ENCODE peak calls at places on chromosomes 5 and 9, in eight cellular contexts. R, C, T, Q, H, E, K and B are unnamed samples.

GRCh38 chr5:175501759-175502158 is 23.4 kb downstream of the SFXN1 start:
- DNase-seq in R (no peak), C (no peak), T (no peak), Q (no peak), H (no peak), E (no peak), K (no peak), B (no peak)

GRCh38 chr9:93815677-93816076 is 139.5 kb downstream of the BARX1 start:
- DNase-seq in R (no peak), C (no peak), T (no peak), Q (no peak), H (no peak), E (no peak), K (no peak), B (no peak)

GRCh38 chr9:3534614-3535404 is 9.0 kb upstream of the RFX3 start:
- DNase-seq in R (no peak), C (no peak), T (no peak), Q (no peak), H (no peak), E (no peak), K (no peak), B (no peak)

GRCh38 chr9:14031015-14031414 is 282.9 kb downstream of the NFIB start:
- DNase-seq in R (no peak), C (no peak), T (no peak), Q (no peak), H (no peak), E (no peak), K (no peak), B (peak; percentile 24)

GRCh38 chr9:99377790-99378775 is 156.0 kb downstream of the SEC61B start:
- DNase-seq in R (no peak), C (no peak), T (no peak), Q (no peak), H (no peak), E (no peak), K (no peak), B (no peak)

GRCh38 chr5:157888814-157889532 is 30.0 kb upstream of the CLINT1 start:
- DNase-seq in R (no peak), C (no peak), T (no peak), Q (no peak), H (no peak), E (no peak), K (no peak), B (no peak)

GRCh38 chr9:123070210-123070609 is 36.7 kb downstream of the GPR21 start:
- DNase-seq in R (no peak), C (no peak), T (no peak), Q (no peak), H (no peak), E (no peak), K (no peak), B (no peak)

GRCh38 chr5:9025942-9026341 is 519.9 kb downstream of the SEMA5A start:
- DNase-seq in R (no peak), C (no peak), T (no peak), Q (no peak), H (no peak), E (no peak), K (no peak), B (no peak)

GRCh38 chr5:111224561-111224989 is 391 bp downstream of the CAMK4 start:
- DNase-seq in R (no peak), C (no peak), T (no peak), Q (no peak), H (no peak), E (peak; percentile 45), K (no peak), B (no peak)

GRCh38 chr5:7789567-7789966 is 61.4 kb downstream of the CFAP90 start:
- DNase-seq in R (no peak), C (no peak), T (no peak), Q (no peak), H (no peak), E (no peak), K (no peak), B (no peak)

GRCh38 chr5:17343675-17344074 is 126.2 kb downstream of the BASP1 start:
- DNase-seq in R (no peak), C (no peak), T (peak; percentile 57), Q (no peak), H (no peak), E (no peak), K (no peak), B (no peak)

GRCh38 chr9:130058154-130058553 is 4.4 kb downstream of the GPR107 start:
- DNase-seq in R (no peak), C (no peak), T (no peak), Q (no peak), H (no peak), E (no peak), K (no peak), B (no peak)

GRCh38 chr9:33273266-33273971 is 8.6 kb downstream of the CHMP5 start:
- DNase-seq in R (no peak), C (no peak), T (no peak), Q (no peak), H (no peak), E (no peak), K (no peak), B (no peak)

GRCh38 chr9:121354770-121355169 is 15.3 kb downstream of the STOM start:
- DNase-seq in R (no peak), C (no peak), T (no peak), Q (no peak), H (no peak), E (no peak), K (no peak), B (no peak)

GRCh38 chr5:169728418-169728817 is 91.3 kb downstream of the DOCK2 start:
- DNase-seq in R (no peak), C (no peak), T (no peak), Q (no peak), H (no peak), E (no peak), K (no peak), B (no peak)

GRCh38 chr5:59617186-59617771 is 276.2 kb downstream of the PDE4D start:
- DNase-seq in R (no peak), C (no peak), T (no peak), Q (no peak), H (no peak), E (no peak), K (no peak), B (no peak)

GRCh38 chr9:113187935-113188595 is 33.0 kb downstream of the FKBP15 start:
- DNase-seq in R (peak; percentile 62), C (no peak), T (no peak), Q (peak; percentile 79), H (peak; percentile 28), E (peak; percentile 70), K (peak; percentile 31), B (peak; percentile 27)

GRCh38 chr9:14279671-14280070 is 34.3 kb downstream of the NFIB start:
- DNase-seq in R (no peak), C (no peak), T (no peak), Q (no peak), H (no peak), E (no peak), K (no peak), B (no peak)

GRCh38 chr5:76294573-76294972 is 108.5 kb upstream of the IQGAP2 start:
- DNase-seq in R (no peak), C (no peak), T (no peak), Q (no peak), H (no peak), E (no peak), K (no peak), B (no peak)

GRCh38 chr5:40796487-40796889 is 1.7 kb downstream of the PRKAA1 start:
- DNase-seq in R (no peak), C (no peak), T (no peak), Q (no peak), H (no peak), E (no peak), K (no peak), B (no peak)
- H3K27ac ChIP-seq in R (no peak overlapping the region), C (no peak overlapping the region), T (no peak overlapping the region), Q (peak overlapping the region; percentile 96), H (peak overlapping the region; percentile 98), E (peak overlapping the region; percentile 95), K (no peak overlapping the region), B (peak overlapping the region; percentile 98)

GRCh38 chr5:82467006-82467561 is 188.9 kb upstream of the RPS23 start:
- DNase-seq in R (no peak), C (no peak), T (no peak), Q (no peak), H (no peak), E (no peak), K (no peak), B (peak; percentile 28)
- H3K4me3 ChIP-seq in R (no peak overlapping the region), C (no peak overlapping the region), T (no peak overlapping the region), Q (no peak overlapping the region), H (no peak overlapping the region), E (peak overlapping the region; percentile 20), K (no peak overlapping the region), B (no peak overlapping the region)

GRCh38 chr5:132774896-132775295 is 2.1 kb downstream of the SEPTIN8 start:
- DNase-seq in R (peak; percentile 42), C (no peak), T (no peak), Q (no peak), H (no peak), E (no peak), K (no peak), B (no peak)

GRCh38 chr5:132775439-132776076 is 1.5 kb downstream of the SEPTIN8 start:
- DNase-seq in R (peak; percentile 41), C (no peak), T (no peak), Q (no peak), H (no peak), E (no peak), K (peak; percentile 41), B (no peak)

GRCh38 chr5:132776932-132777208 is 169 bp downstream of the SEPTIN8 start:
- DNase-seq in R (no peak), C (no peak), T (no peak), Q (no peak), H (no peak), E (no peak), K (no peak), B (no peak)

GRCh38 chr5:132777209-132778069 is at the start of gene SEPTIN8:
- DNase-seq in R (peak; percentile 67), C (no peak), T (no peak), Q (peak; percentile 82), H (peak; percentile 59), E (peak; percentile 75), K (peak; percentile 64), B (peak; percentile 53)

DNA sequence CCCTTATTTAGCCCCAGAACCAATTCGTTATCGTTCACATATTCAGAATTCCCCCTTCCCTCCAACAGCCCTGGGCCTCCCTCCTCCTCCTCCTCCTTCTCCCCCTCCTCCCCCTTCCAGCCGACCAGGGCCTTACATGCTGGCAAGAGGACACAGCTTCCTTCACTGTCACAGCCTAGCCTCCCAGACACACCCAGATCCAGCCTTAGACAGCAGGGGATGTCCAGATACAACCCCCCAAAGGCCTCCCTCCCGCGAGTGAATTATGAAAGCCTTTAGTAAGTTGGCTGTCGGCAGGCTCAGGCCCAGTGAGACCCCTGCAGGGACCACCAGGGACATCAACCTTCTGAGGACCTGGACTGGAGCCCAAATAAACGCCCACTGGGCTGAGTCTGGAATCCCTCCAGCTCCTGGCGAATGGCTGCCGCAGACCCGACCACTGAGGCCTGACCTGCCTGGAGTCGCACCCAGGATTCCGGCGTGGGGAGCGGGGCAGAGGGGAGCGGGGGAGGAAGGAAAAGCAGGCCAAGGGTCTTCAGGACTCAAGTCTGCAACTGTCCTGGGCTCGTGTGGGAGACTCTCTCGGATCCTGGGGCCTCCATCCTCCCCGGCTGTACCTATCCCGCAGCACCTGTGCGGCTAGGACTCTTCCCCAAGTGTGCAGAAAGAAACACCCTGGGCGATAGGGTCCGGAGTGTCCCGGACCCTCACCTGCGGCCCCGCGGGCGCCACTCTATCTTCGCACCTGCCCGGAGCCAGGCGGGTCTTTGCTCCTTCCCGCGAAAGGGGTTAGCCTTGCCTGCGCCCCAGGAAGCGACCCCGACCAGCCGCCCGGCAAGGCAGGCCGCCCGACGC is 735 bp downstream of the SEPTIN8 start:
- DNase-seq in R (peak; percentile 51), C (no peak), T (no peak), Q (no peak), H (peak; percentile 49), E (no peak), K (peak; percentile 37), B (no peak)
- TF ChIP-seq POLR2A in R (no peak), C (no peak), T (no peak), Q (no peak), H (peak; percentile 22), E (no peak), K (no peak), B (no peak)

GRCh38 chr9:682633-683508 is 158.6 kb upstream of the DMRT1 start:
- DNase-seq in R (peak; percentile 68), C (no peak), T (no peak), Q (no peak), H (peak; percentile 58), E (no peak), K (peak; percentile 90), B (no peak)
- H3K27ac ChIP-seq in R (no peak overlapping the region), C (no peak overlapping the region), T (no peak overlapping the region), Q (no peak overlapping the region), H (peak overlapping the region; percentile 77), E (peak overlapping the region; percentile 5), K (peak overlapping the region; percentile 87), B (peak overlapping the region; percentile 98)